ENCODE peak calls at places on chromosomes 3 and 15, in ten cellular contexts. L is psoas muscle, Y is neural progenitor cell, T is spleen, D is GM12864, I is fibroblast of mammary gland, P is BJ, Q is body of pancreas, A is NB4, G is endodermal cell. B is an unnamed sample.
A peak's percentile ranks its signal among the peaks of the same experiment; 100 is the strongest.

GRCh38 chr3:190443257-190443656 is 6.4 kb downstream of the TMEM207 start:
- DNase-seq in Y (peak; percentile 10), L (no peak), G (no peak), Q (no peak), P (no peak), A (peak; percentile 69), I (peak; percentile 31), D (no peak), T (no peak), B (no peak)

GRCh38 chr3:102156426-102156825 is 278.4 kb upstream of the ZPLD1 start:
- DNase-seq in I (peak; percentile 92), T (no peak), D (no peak), A (no peak), Q (peak; percentile 21), G (no peak), L (no peak), Y (no peak), P (peak; percentile 74), B (peak; percentile 57)

GRCh38 chr3:104360038-104360437 is 1006.7 kb upstream of the ALCAM start:
- DNase-seq in T (no peak), Q (no peak), D (no peak), P (no peak), L (no peak), Y (no peak), A (no peak), G (no peak), I (peak; percentile 1), B (no peak)

GRCh38 chr15:41501191-41501917 is 7.7 kb downstream of the ITPKA start:
- DNase-seq in Y (peak; percentile 65), Q (no peak), A (peak; percentile 71), P (no peak), L (no peak), G (peak; percentile 81), I (peak; percentile 12), D (no peak), T (peak; percentile 83), B (no peak)

GRCh38 chr15:67031321-67031720 is 34.1 kb upstream of the SMAD3 start:
- DNase-seq in G (no peak), I (no peak), T (no peak), Y (no peak), Q (no peak), D (no peak), A (no peak), L (no peak), P (no peak), B (no peak)

GRCh38 chr15:74240897-74241614 is 4.9 kb downstream of the CCDC33 start:
- DNase-seq in T (no peak), P (no peak), Y (no peak), L (no peak), D (no peak), Q (no peak), A (no peak), I (no peak), G (peak; percentile 74), B (no peak)

GRCh38 chr3:156641261-156641975 is 33.0 kb upstream of the TIPARP start:
- DNase-seq in Y (no peak), L (no peak), T (no peak), P (no peak), G (no peak), A (no peak), D (no peak), I (no peak), Q (no peak), B (no peak)

GRCh38 chr3:188546835-188547670 is 393.1 kb downstream of the LPP start:
- DNase-seq in A (no peak), G (no peak), D (no peak), Q (no peak), P (peak; percentile 19), I (peak; percentile 45), L (no peak), T (no peak), Y (no peak), B (peak; percentile 61)

GRCh38 chr3:90010341-90010740 is 902.9 kb downstream of the EPHA3 start:
- DNase-seq in D (no peak), A (no peak), Q (no peak), I (peak; percentile 63), T (no peak), P (peak; percentile 2), G (no peak), Y (peak; percentile 26), L (no peak), B (no peak)

GRCh38 chr3:97942801-97943546 is 29.3 kb downstream of the RIOX2 start:
- DNase-seq in Q (no peak), T (no peak), L (no peak), I (no peak), G (no peak), D (no peak), Y (no peak), P (no peak), A (no peak), B (no peak)

GRCh38 chr15:98955980-98956723 is 51.4 kb downstream of the PGPEP1L start:
- DNase-seq in I (no peak), T (peak; percentile 81), L (no peak), Y (no peak), G (no peak), P (no peak), D (no peak), A (no peak), Q (no peak), B (no peak)

GRCh38 chr3:124600765-124601164 is 129.5 kb upstream of the UMPS start:
- DNase-seq in T (no peak), A (no peak), G (no peak), D (no peak), P (no peak), Y (no peak), I (peak; percentile 42), L (no peak), Q (no peak), B (no peak)

DNA sequence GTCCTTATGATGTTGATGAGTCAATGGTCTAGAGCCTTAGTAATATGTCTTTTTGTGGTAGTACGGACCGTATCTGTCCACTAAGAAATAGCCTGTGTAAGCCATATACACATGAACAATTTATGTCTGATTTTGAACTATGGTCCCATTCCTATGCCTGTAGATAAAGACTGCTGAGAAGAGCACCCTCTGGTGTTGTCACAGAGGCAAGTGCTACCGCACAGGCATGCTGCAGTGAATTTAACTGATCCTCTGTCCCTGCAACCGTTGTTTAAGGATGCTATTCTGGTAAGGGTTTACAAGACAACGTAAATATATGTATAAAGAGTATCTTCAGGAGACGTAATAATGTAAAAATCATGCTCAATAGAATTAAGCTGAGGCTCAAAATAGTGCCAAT is 170.7 kb downstream of the UBE3A start:
- DNase-seq in I (no peak), Y (peak; percentile 33), A (peak; percentile 35), D (no peak), G (peak; percentile 49), Q (no peak), L (no peak), T (no peak), P (no peak), B (no peak)
- TF ChIP-seq CTCF in I (no peak), Y (peak; percentile 60), A (peak; percentile 49), D (no peak), G (peak; percentile 75), Q (no peak), L (no peak), T (no peak), P (no peak), B (peak; percentile 13)

GRCh38 chr3:171457263-171458055 is 2.7 kb downstream of the TNIK start:
- DNase-seq in I (no peak), G (peak; percentile 62), D (no peak), P (no peak), L (no peak), Q (no peak), T (peak; percentile 70), A (peak; percentile 30), Y (peak; percentile 51), B (no peak)
- H3K4me3 ChIP-seq in I (no peak overlapping the region), G (peak overlapping the region; percentile 88), D (peak overlapping the region; percentile 90), P (no peak overlapping the region), L (peak overlapping the region; percentile 79), Q (no peak overlapping the region), T (peak overlapping the region; percentile 69), A (peak overlapping the region; percentile 91), Y (peak overlapping the region; percentile 61), B (no peak overlapping the region)

DNA sequence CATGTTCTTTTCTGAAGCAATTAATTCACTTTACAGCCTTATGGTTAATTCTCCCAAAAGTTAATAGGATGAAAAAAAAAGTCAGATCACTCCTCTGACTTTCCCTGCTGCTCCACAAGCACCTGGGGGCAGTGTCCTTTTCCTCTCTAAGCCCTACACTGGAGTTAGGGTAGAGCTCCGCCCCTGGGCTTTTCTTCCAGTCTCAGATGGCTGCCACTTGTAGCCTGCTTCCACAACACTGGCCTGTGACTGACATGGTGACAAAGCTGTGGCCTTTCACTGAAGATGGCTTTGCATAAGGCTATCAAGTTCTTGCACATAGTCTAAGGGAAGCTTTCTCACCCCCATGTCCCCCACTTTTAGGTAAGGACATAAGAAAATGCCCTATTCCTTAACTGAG is 1.3 kb upstream of the MON1A start:
- DNase-seq in Y (peak; percentile 87), D (no peak), G (peak; percentile 92), P (no peak), L (no peak), T (no peak), I (no peak), A (peak; percentile 51), Q (no peak), B (no peak)
- TF ChIP-seq CTCF in Y (peak; percentile 42), D (no peak), G (peak; percentile 67), P (no peak), L (no peak), T (no peak), I (no peak), A (no peak), Q (no peak), B (no peak)

GRCh38 chr15:40357246-40357645 is 773 bp upstream of the DISP2 start:
- DNase-seq in L (no peak), Q (no peak), A (no peak), G (no peak), P (no peak), T (peak; percentile 66), I (no peak), D (no peak), Y (no peak), B (no peak)
- H3K4me3 ChIP-seq in L (peak overlapping the region; percentile 66), Q (no peak overlapping the region), A (no peak overlapping the region), G (peak overlapping the region; percentile 79), P (no peak overlapping the region), T (no peak overlapping the region), I (no peak overlapping the region), D (no peak overlapping the region), Y (peak overlapping the region; percentile 52), B (no peak overlapping the region)

B was measured in HFF-Myc.